ENCODE peak calls at places on chromosomes 11 and 22, in nine cellular contexts. One of them, this sample, is unnamed.

GRCh38 chr22:25386538-25386884 is 167.1 kb downstream of the CRYBB2 start:
- DNase-seq in putamen: no peak
- DNase-seq in RPMI7951: no peak
- DNase-seq in stimulated activated CD4-positive, alpha-beta T cell treated with anti-CD3 and anti-CD28 coated beads, Interleukin-2, amount 100 ng/mL, for 48 hours: no peak
- DNase-seq in CD8-positive, alpha-beta memory T cell: no peak
- DNase-seq in activated naive CD8-positive, alpha-beta T cell treated with anti-CD3 and anti-CD28 coated beads, Interleukin-2, amount 50 U/mL, for 24 hours: no peak
- DNase-seq in EL: no peak
- DNase-seq in activated naive CD4-positive, alpha-beta T cell: no peak
- DNase-seq in mesendoderm: no peak
- DNase-seq in this sample: no peak

GRCh38 chr11:47106839-47107520 is 69.7 kb downstream of the ARFGAP2 start:
- DNase-seq in putamen: peak; percentile 82
- DNase-seq in activated naive CD4-positive, alpha-beta T cell: no peak
- DNase-seq in RPMI7951: no peak
- DNase-seq in CD8-positive, alpha-beta memory T cell: no peak
- DNase-seq in mesendoderm: no peak
- DNase-seq in stimulated activated CD4-positive, alpha-beta T cell treated with anti-CD3 and anti-CD28 coated beads, Interleukin-2, amount 100 ng/mL, for 48 hours: no peak
- DNase-seq in EL: no peak
- DNase-seq in activated naive CD8-positive, alpha-beta T cell treated with anti-CD3 and anti-CD28 coated beads, Interleukin-2, amount 50 U/mL, for 24 hours: no peak
- DNase-seq in this sample: peak; percentile 87

GRCh38 chr11:85948884-85949283 is 93.7 kb downstream of the CCDC83 start:
- DNase-seq in activated naive CD8-positive, alpha-beta T cell treated with anti-CD3 and anti-CD28 coated beads, Interleukin-2, amount 50 U/mL, for 24 hours: no peak
- DNase-seq in activated naive CD4-positive, alpha-beta T cell: no peak
- DNase-seq in EL: no peak
- DNase-seq in stimulated activated CD4-positive, alpha-beta T cell treated with anti-CD3 and anti-CD28 coated beads, Interleukin-2, amount 100 ng/mL, for 48 hours: no peak
- DNase-seq in RPMI7951: no peak
- DNase-seq in CD8-positive, alpha-beta memory T cell: no peak
- DNase-seq in mesendoderm: no peak
- DNase-seq in putamen: no peak
- DNase-seq in this sample: no peak

GRCh38 chr22:35746946-35747703 is 29.5 kb downstream of the APOL5 start:
- DNase-seq in stimulated activated CD4-positive, alpha-beta T cell treated with anti-CD3 and anti-CD28 coated beads, Interleukin-2, amount 100 ng/mL, for 48 hours: no peak
- DNase-seq in CD8-positive, alpha-beta memory T cell: no peak
- DNase-seq in mesendoderm: no peak
- DNase-seq in putamen: no peak
- DNase-seq in activated naive CD4-positive, alpha-beta T cell: no peak
- DNase-seq in RPMI7951: no peak
- DNase-seq in EL: peak; percentile 21
- DNase-seq in activated naive CD8-positive, alpha-beta T cell treated with anti-CD3 and anti-CD28 coated beads, Interleukin-2, amount 50 U/mL, for 24 hours: no peak
- DNase-seq in this sample: no peak

GRCh38 chr11:111969344-111969743 is 32.2 kb downstream of the DIXDC1 start:
- DNase-seq in EL: no peak
- DNase-seq in activated naive CD8-positive, alpha-beta T cell treated with anti-CD3 and anti-CD28 coated beads, Interleukin-2, amount 50 U/mL, for 24 hours: no peak
- DNase-seq in mesendoderm: no peak
- DNase-seq in stimulated activated CD4-positive, alpha-beta T cell treated with anti-CD3 and anti-CD28 coated beads, Interleukin-2, amount 100 ng/mL, for 48 hours: no peak
- DNase-seq in activated naive CD4-positive, alpha-beta T cell: no peak
- DNase-seq in putamen: no peak
- DNase-seq in RPMI7951: no peak
- DNase-seq in CD8-positive, alpha-beta memory T cell: no peak
- DNase-seq in this sample: no peak

GRCh38 chr11:8688414-8689362 is 6.1 kb downstream of the RPL27A start:
- DNase-seq in activated naive CD4-positive, alpha-beta T cell: peak; percentile 72
- DNase-seq in activated naive CD8-positive, alpha-beta T cell treated with anti-CD3 and anti-CD28 coated beads, Interleukin-2, amount 50 U/mL, for 24 hours: peak; percentile 94
- DNase-seq in putamen: peak; percentile 97
- DNase-seq in mesendoderm: peak; percentile 99
- DNase-seq in RPMI7951: peak; percentile 96
- DNase-seq in EL: peak; percentile 99
- DNase-seq in CD8-positive, alpha-beta memory T cell: peak; percentile 89
- DNase-seq in stimulated activated CD4-positive, alpha-beta T cell treated with anti-CD3 and anti-CD28 coated beads, Interleukin-2, amount 100 ng/mL, for 48 hours: peak; percentile 85
- DNase-seq in this sample: peak; percentile 95

GRCh38 chr22:46974077-46974476 is 211.6 kb downstream of the TBC1D22A start:
- DNase-seq in activated naive CD4-positive, alpha-beta T cell: no peak
- DNase-seq in stimulated activated CD4-positive, alpha-beta T cell treated with anti-CD3 and anti-CD28 coated beads, Interleukin-2, amount 100 ng/mL, for 48 hours: no peak
- DNase-seq in activated naive CD8-positive, alpha-beta T cell treated with anti-CD3 and anti-CD28 coated beads, Interleukin-2, amount 50 U/mL, for 24 hours: no peak
- DNase-seq in putamen: no peak
- DNase-seq in RPMI7951: no peak
- DNase-seq in CD8-positive, alpha-beta memory T cell: peak; percentile 42
- DNase-seq in EL: no peak
- DNase-seq in mesendoderm: no peak
- DNase-seq in this sample: no peak

GRCh38 chr22:48700566-48701295 is 1126.9 kb downstream of the BRD1 start:
- DNase-seq in mesendoderm: no peak
- DNase-seq in activated naive CD8-positive, alpha-beta T cell treated with anti-CD3 and anti-CD28 coated beads, Interleukin-2, amount 50 U/mL, for 24 hours: no peak
- DNase-seq in activated naive CD4-positive, alpha-beta T cell: no peak
- DNase-seq in putamen: peak; percentile 61
- DNase-seq in RPMI7951: no peak
- DNase-seq in EL: no peak
- DNase-seq in stimulated activated CD4-positive, alpha-beta T cell treated with anti-CD3 and anti-CD28 coated beads, Interleukin-2, amount 100 ng/mL, for 48 hours: no peak
- DNase-seq in CD8-positive, alpha-beta memory T cell: no peak
- DNase-seq in this sample: peak; percentile 73

GRCh38 chr11:134289167-134289566 is 13.0 kb downstream of the GLB1L3 start:
- DNase-seq in CD8-positive, alpha-beta memory T cell: no peak
- DNase-seq in activated naive CD4-positive, alpha-beta T cell: no peak
- DNase-seq in stimulated activated CD4-positive, alpha-beta T cell treated with anti-CD3 and anti-CD28 coated beads, Interleukin-2, amount 100 ng/mL, for 48 hours: no peak
- DNase-seq in mesendoderm: no peak
- DNase-seq in activated naive CD8-positive, alpha-beta T cell treated with anti-CD3 and anti-CD28 coated beads, Interleukin-2, amount 50 U/mL, for 24 hours: no peak
- DNase-seq in RPMI7951: no peak
- DNase-seq in putamen: no peak
- DNase-seq in EL: no peak
- DNase-seq in this sample: no peak

GRCh38 chr11:12274558-12275197 is 102.7 kb upstream of the PARVA start:
- DNase-seq in RPMI7951: no peak
- DNase-seq in activated naive CD8-positive, alpha-beta T cell treated with anti-CD3 and anti-CD28 coated beads, Interleukin-2, amount 50 U/mL, for 24 hours: no peak
- DNase-seq in stimulated activated CD4-positive, alpha-beta T cell treated with anti-CD3 and anti-CD28 coated beads, Interleukin-2, amount 100 ng/mL, for 48 hours: no peak
- DNase-seq in activated naive CD4-positive, alpha-beta T cell: no peak
- DNase-seq in putamen: no peak
- DNase-seq in mesendoderm: no peak
- DNase-seq in CD8-positive, alpha-beta memory T cell: peak; percentile 20
- DNase-seq in EL: peak; percentile 58
- DNase-seq in this sample: no peak

GRCh38 chr22:45335021-45335818 is 25.5 kb downstream of the FAM118A start:
- DNase-seq in mesendoderm: peak; percentile 71
- DNase-seq in EL: no peak
- DNase-seq in RPMI7951: no peak
- DNase-seq in activated naive CD8-positive, alpha-beta T cell treated with anti-CD3 and anti-CD28 coated beads, Interleukin-2, amount 50 U/mL, for 24 hours: no peak
- DNase-seq in activated naive CD4-positive, alpha-beta T cell: no peak
- DNase-seq in stimulated activated CD4-positive, alpha-beta T cell treated with anti-CD3 and anti-CD28 coated beads, Interleukin-2, amount 100 ng/mL, for 48 hours: no peak
- DNase-seq in putamen: no peak
- DNase-seq in CD8-positive, alpha-beta memory T cell: no peak
- DNase-seq in this sample: no peak

GRCh38 chr11:86538223-86538548 is 134.2 kb downstream of the ME3 start:
- DNase-seq in EL: no peak
- DNase-seq in CD8-positive, alpha-beta memory T cell: no peak
- DNase-seq in mesendoderm: no peak
- DNase-seq in RPMI7951: no peak
- DNase-seq in stimulated activated CD4-positive, alpha-beta T cell treated with anti-CD3 and anti-CD28 coated beads, Interleukin-2, amount 100 ng/mL, for 48 hours: no peak
- DNase-seq in putamen: no peak
- DNase-seq in activated naive CD8-positive, alpha-beta T cell treated with anti-CD3 and anti-CD28 coated beads, Interleukin-2, amount 50 U/mL, for 24 hours: no peak
- DNase-seq in activated naive CD4-positive, alpha-beta T cell: no peak
- DNase-seq in this sample: no peak

GRCh38 chr11:70034740-70035365 is 43.3 kb upstream of the ANO1 start:
- DNase-seq in EL: no peak
- DNase-seq in mesendoderm: no peak
- DNase-seq in activated naive CD8-positive, alpha-beta T cell treated with anti-CD3 and anti-CD28 coated beads, Interleukin-2, amount 50 U/mL, for 24 hours: no peak
- DNase-seq in putamen: no peak
- DNase-seq in stimulated activated CD4-positive, alpha-beta T cell treated with anti-CD3 and anti-CD28 coated beads, Interleukin-2, amount 100 ng/mL, for 48 hours: no peak
- DNase-seq in activated naive CD4-positive, alpha-beta T cell: no peak
- DNase-seq in RPMI7951: no peak
- DNase-seq in CD8-positive, alpha-beta memory T cell: no peak
- DNase-seq in this sample: no peak

GRCh38 chr11:134398079-134398444 is 14.0 kb downstream of the B3GAT1 start:
- DNase-seq in RPMI7951: no peak
- DNase-seq in activated naive CD4-positive, alpha-beta T cell: no peak
- DNase-seq in putamen: peak; percentile 77
- DNase-seq in stimulated activated CD4-positive, alpha-beta T cell treated with anti-CD3 and anti-CD28 coated beads, Interleukin-2, amount 100 ng/mL, for 48 hours: no peak
- DNase-seq in activated naive CD8-positive, alpha-beta T cell treated with anti-CD3 and anti-CD28 coated beads, Interleukin-2, amount 50 U/mL, for 24 hours: no peak
- DNase-seq in mesendoderm: no peak
- DNase-seq in CD8-positive, alpha-beta memory T cell: no peak
- DNase-seq in EL: no peak
- DNase-seq in this sample: peak; percentile 86

GRCh38 chr22:22322792-22323191 is 78.2 kb downstream of the VPREB1 start:
- DNase-seq in EL: no peak
- DNase-seq in stimulated activated CD4-positive, alpha-beta T cell treated with anti-CD3 and anti-CD28 coated beads, Interleukin-2, amount 100 ng/mL, for 48 hours: no peak
- DNase-seq in activated naive CD8-positive, alpha-beta T cell treated with anti-CD3 and anti-CD28 coated beads, Interleukin-2, amount 50 U/mL, for 24 hours: no peak
- DNase-seq in putamen: no peak
- DNase-seq in activated naive CD4-positive, alpha-beta T cell: no peak
- DNase-seq in mesendoderm: no peak
- DNase-seq in RPMI7951: no peak
- DNase-seq in CD8-positive, alpha-beta memory T cell: no peak
- DNase-seq in this sample: no peak

GRCh38 chr11:18001191-18001590 is 11.7 kb downstream of the SERGEF start:
- DNase-seq in putamen: peak; percentile 74
- DNase-seq in EL: no peak
- DNase-seq in CD8-positive, alpha-beta memory T cell: no peak
- DNase-seq in RPMI7951: no peak
- DNase-seq in activated naive CD4-positive, alpha-beta T cell: no peak
- DNase-seq in activated naive CD8-positive, alpha-beta T cell treated with anti-CD3 and anti-CD28 coated beads, Interleukin-2, amount 50 U/mL, for 24 hours: no peak
- DNase-seq in mesendoderm: no peak
- DNase-seq in stimulated activated CD4-positive, alpha-beta T cell treated with anti-CD3 and anti-CD28 coated beads, Interleukin-2, amount 100 ng/mL, for 48 hours: no peak
- DNase-seq in this sample: no peak

GRCh38 chr22:32590556-32590955 is 115.9 kb downstream of the FBXO7 start:
- DNase-seq in activated naive CD4-positive, alpha-beta T cell: no peak
- DNase-seq in stimulated activated CD4-positive, alpha-beta T cell treated with anti-CD3 and anti-CD28 coated beads, Interleukin-2, amount 100 ng/mL, for 48 hours: no peak
- DNase-seq in EL: peak; percentile 77
- DNase-seq in activated naive CD8-positive, alpha-beta T cell treated with anti-CD3 and anti-CD28 coated beads, Interleukin-2, amount 50 U/mL, for 24 hours: no peak
- DNase-seq in putamen: no peak
- DNase-seq in mesendoderm: no peak
- DNase-seq in RPMI7951: peak; percentile 90
- DNase-seq in CD8-positive, alpha-beta memory T cell: no peak
- DNase-seq in this sample: no peak

GRCh38 chr22:26428515-26429457 is at the start of gene ASPHD2:
- DNase-seq in activated naive CD4-positive, alpha-beta T cell: peak; percentile 80
- DNase-seq in putamen: peak; percentile 70
- DNase-seq in activated naive CD8-positive, alpha-beta T cell treated with anti-CD3 and anti-CD28 coated beads, Interleukin-2, amount 50 U/mL, for 24 hours: peak; percentile 76
- DNase-seq in CD8-positive, alpha-beta memory T cell: peak; percentile 89
- DNase-seq in mesendoderm: peak; percentile 68
- DNase-seq in RPMI7951: peak; percentile 69
- DNase-seq in stimulated activated CD4-positive, alpha-beta T cell treated with anti-CD3 and anti-CD28 coated beads, Interleukin-2, amount 100 ng/mL, for 48 hours: peak; percentile 56
- DNase-seq in EL: peak; percentile 71
- DNase-seq in this sample: peak; percentile 71

GRCh38 chr11:4606231-4607015 is 1.6 kb downstream of the TRIM68 start:
- DNase-seq in activated naive CD8-positive, alpha-beta T cell treated with anti-CD3 and anti-CD28 coated beads, Interleukin-2, amount 50 U/mL, for 24 hours: no peak
- DNase-seq in RPMI7951: peak; percentile 14
- DNase-seq in CD8-positive, alpha-beta memory T cell: no peak
- DNase-seq in stimulated activated CD4-positive, alpha-beta T cell treated with anti-CD3 and anti-CD28 coated beads, Interleukin-2, amount 100 ng/mL, for 48 hours: no peak
- DNase-seq in activated naive CD4-positive, alpha-beta T cell: no peak
- DNase-seq in mesendoderm: no peak
- DNase-seq in EL: peak; percentile 22
- DNase-seq in putamen: peak; percentile 4
- DNase-seq in this sample: no peak

GRCh38 chr11:78145511-78146030 is 6.1 kb upstream of the ALG8 start:
- DNase-seq in EL: no peak
- DNase-seq in activated naive CD8-positive, alpha-beta T cell treated with anti-CD3 and anti-CD28 coated beads, Interleukin-2, amount 50 U/mL, for 24 hours: no peak
- DNase-seq in putamen: no peak
- DNase-seq in CD8-positive, alpha-beta memory T cell: no peak
- DNase-seq in stimulated activated CD4-positive, alpha-beta T cell treated with anti-CD3 and anti-CD28 coated beads, Interleukin-2, amount 100 ng/mL, for 48 hours: no peak
- DNase-seq in RPMI7951: no peak
- DNase-seq in mesendoderm: no peak
- DNase-seq in activated naive CD4-positive, alpha-beta T cell: no peak
- DNase-seq in this sample: no peak

GRCh38 chr22:18145676-18146388 is 4.1 kb upstream of the USP18 start:
- DNase-seq in RPMI7951: no peak
- DNase-seq in mesendoderm: no peak
- DNase-seq in stimulated activated CD4-positive, alpha-beta T cell treated with anti-CD3 and anti-CD28 coated beads, Interleukin-2, amount 100 ng/mL, for 48 hours: no peak
- DNase-seq in CD8-positive, alpha-beta memory T cell: no peak
- DNase-seq in putamen: no peak
- DNase-seq in activated naive CD8-positive, alpha-beta T cell treated with anti-CD3 and anti-CD28 coated beads, Interleukin-2, amount 50 U/mL, for 24 hours: no peak
- DNase-seq in EL: no peak
- DNase-seq in activated naive CD4-positive, alpha-beta T cell: no peak
- DNase-seq in this sample: no peak

GRCh38 chr22:41619979-41620645 is 731 bp downstream of the DESI1 start:
- DNase-seq in EL: peak; percentile 39
- DNase-seq in activated naive CD4-positive, alpha-beta T cell: peak; percentile 7
- DNase-seq in mesendoderm: peak; percentile 79
- DNase-seq in activated naive CD8-positive, alpha-beta T cell treated with anti-CD3 and anti-CD28 coated beads, Interleukin-2, amount 50 U/mL, for 24 hours: peak; percentile 56
- DNase-seq in CD8-positive, alpha-beta memory T cell: peak; percentile 61
- DNase-seq in RPMI7951: peak; percentile 16
- DNase-seq in stimulated activated CD4-positive, alpha-beta T cell treated with anti-CD3 and anti-CD28 coated beads, Interleukin-2, amount 100 ng/mL, for 48 hours: peak; percentile 35
- DNase-seq in putamen: no peak
- DNase-seq in this sample: peak; percentile 37

GRCh38 chr11:76612226-76612625 is 58.3 kb downstream of the LRRC32 start:
- DNase-seq in RPMI7951: no peak
- DNase-seq in activated naive CD8-positive, alpha-beta T cell treated with anti-CD3 and anti-CD28 coated beads, Interleukin-2, amount 50 U/mL, for 24 hours: no peak
- DNase-seq in EL: no peak
- DNase-seq in stimulated activated CD4-positive, alpha-beta T cell treated with anti-CD3 and anti-CD28 coated beads, Interleukin-2, amount 100 ng/mL, for 48 hours: no peak
- DNase-seq in activated naive CD4-positive, alpha-beta T cell: no peak
- DNase-seq in CD8-positive, alpha-beta memory T cell: peak; percentile 6
- DNase-seq in mesendoderm: no peak
- DNase-seq in putamen: no peak
- DNase-seq in this sample: no peak

GRCh38 chr11:94276943-94277342 is 27.4 kb upstream of the IZUMO1R start:
- DNase-seq in putamen: no peak
- DNase-seq in EL: no peak
- DNase-seq in RPMI7951: no peak
- DNase-seq in CD8-positive, alpha-beta memory T cell: no peak
- DNase-seq in activated naive CD4-positive, alpha-beta T cell: no peak
- DNase-seq in activated naive CD8-positive, alpha-beta T cell treated with anti-CD3 and anti-CD28 coated beads, Interleukin-2, amount 50 U/mL, for 24 hours: no peak
- DNase-seq in stimulated activated CD4-positive, alpha-beta T cell treated with anti-CD3 and anti-CD28 coated beads, Interleukin-2, amount 100 ng/mL, for 48 hours: no peak
- DNase-seq in mesendoderm: no peak
- DNase-seq in this sample: no peak

GRCh38 chr11:70463478-70464255 is 65.3 kb downstream of the CTTN start:
- DNase-seq in activated naive CD4-positive, alpha-beta T cell: no peak
- DNase-seq in RPMI7951: no peak
- DNase-seq in putamen: no peak
- DNase-seq in EL: no peak
- DNase-seq in stimulated activated CD4-positive, alpha-beta T cell treated with anti-CD3 and anti-CD28 coated beads, Interleukin-2, amount 100 ng/mL, for 48 hours: no peak
- DNase-seq in CD8-positive, alpha-beta memory T cell: no peak
- DNase-seq in mesendoderm: no peak
- DNase-seq in activated naive CD8-positive, alpha-beta T cell treated with anti-CD3 and anti-CD28 coated beads, Interleukin-2, amount 50 U/mL, for 24 hours: no peak
- DNase-seq in this sample: no peak

GRCh38 chr11:11992257-11992690 is 16.2 kb downstream of the DKK3 start:
- DNase-seq in activated naive CD4-positive, alpha-beta T cell: no peak
- DNase-seq in putamen: peak; percentile 81
- DNase-seq in EL: peak; percentile 75
- DNase-seq in stimulated activated CD4-positive, alpha-beta T cell treated with anti-CD3 and anti-CD28 coated beads, Interleukin-2, amount 100 ng/mL, for 48 hours: no peak
- DNase-seq in CD8-positive, alpha-beta memory T cell: no peak
- DNase-seq in RPMI7951: peak; percentile 55
- DNase-seq in activated naive CD8-positive, alpha-beta T cell treated with anti-CD3 and anti-CD28 coated beads, Interleukin-2, amount 50 U/mL, for 24 hours: no peak
- DNase-seq in mesendoderm: peak; percentile 99
- DNase-seq in this sample: peak; percentile 82

GRCh38 chr11:10688401-10688800 is 5.2 kb downstream of the IRAG1 start:
- DNase-seq in activated naive CD8-positive, alpha-beta T cell treated with anti-CD3 and anti-CD28 coated beads, Interleukin-2, amount 50 U/mL, for 24 hours: peak; percentile 6
- DNase-seq in RPMI7951: peak; percentile 33
- DNase-seq in EL: peak; percentile 35
- DNase-seq in activated naive CD4-positive, alpha-beta T cell: no peak
- DNase-seq in CD8-positive, alpha-beta memory T cell: no peak
- DNase-seq in stimulated activated CD4-positive, alpha-beta T cell treated with anti-CD3 and anti-CD28 coated beads, Interleukin-2, amount 100 ng/mL, for 48 hours: no peak
- DNase-seq in putamen: no peak
- DNase-seq in mesendoderm: peak; percentile 45
- DNase-seq in this sample: no peak

GRCh38 chr11:68965901-68966868 is 14.6 kb downstream of the MRGPRD start:
- DNase-seq in CD8-positive, alpha-beta memory T cell: peak; percentile 40
- DNase-seq in putamen: no peak
- DNase-seq in activated naive CD4-positive, alpha-beta T cell: no peak
- DNase-seq in EL: no peak
- DNase-seq in mesendoderm: no peak
- DNase-seq in RPMI7951: no peak
- DNase-seq in stimulated activated CD4-positive, alpha-beta T cell treated with anti-CD3 and anti-CD28 coated beads, Interleukin-2, amount 100 ng/mL, for 48 hours: no peak
- DNase-seq in activated naive CD8-positive, alpha-beta T cell treated with anti-CD3 and anti-CD28 coated beads, Interleukin-2, amount 50 U/mL, for 24 hours: no peak
- DNase-seq in this sample: no peak

GRCh38 chr11:102287963-102288744 is 29.1 kb upstream of the BIRC3 start:
- DNase-seq in RPMI7951: peak; percentile 80
- DNase-seq in CD8-positive, alpha-beta memory T cell: peak; percentile 60
- DNase-seq in stimulated activated CD4-positive, alpha-beta T cell treated with anti-CD3 and anti-CD28 coated beads, Interleukin-2, amount 100 ng/mL, for 48 hours: no peak
- DNase-seq in mesendoderm: peak; percentile 78
- DNase-seq in activated naive CD8-positive, alpha-beta T cell treated with anti-CD3 and anti-CD28 coated beads, Interleukin-2, amount 50 U/mL, for 24 hours: peak; percentile 47
- DNase-seq in activated naive CD4-positive, alpha-beta T cell: no peak
- DNase-seq in putamen: peak; percentile 64
- DNase-seq in EL: peak; percentile 84
- DNase-seq in this sample: peak; percentile 82

GRCh38 chr11:4903484-4903883 is at the start of gene OR51A7:
- DNase-seq in stimulated activated CD4-positive, alpha-beta T cell treated with anti-CD3 and anti-CD28 coated beads, Interleukin-2, amount 100 ng/mL, for 48 hours: no peak
- DNase-seq in putamen: no peak
- DNase-seq in EL: no peak
- DNase-seq in activated naive CD8-positive, alpha-beta T cell treated with anti-CD3 and anti-CD28 coated beads, Interleukin-2, amount 50 U/mL, for 24 hours: no peak
- DNase-seq in RPMI7951: no peak
- DNase-seq in mesendoderm: no peak
- DNase-seq in activated naive CD4-positive, alpha-beta T cell: no peak
- DNase-seq in CD8-positive, alpha-beta memory T cell: no peak
- DNase-seq in this sample: no peak

GRCh38 chr11:75389276-75389605 is 10.1 kb upstream of the RPS3 start:
- DNase-seq in CD8-positive, alpha-beta memory T cell: no peak
- DNase-seq in mesendoderm: no peak
- DNase-seq in activated naive CD4-positive, alpha-beta T cell: no peak
- DNase-seq in EL: no peak
- DNase-seq in activated naive CD8-positive, alpha-beta T cell treated with anti-CD3 and anti-CD28 coated beads, Interleukin-2, amount 50 U/mL, for 24 hours: no peak
- DNase-seq in putamen: no peak
- DNase-seq in RPMI7951: peak; percentile 58
- DNase-seq in stimulated activated CD4-positive, alpha-beta T cell treated with anti-CD3 and anti-CD28 coated beads, Interleukin-2, amount 100 ng/mL, for 48 hours: no peak
- DNase-seq in this sample: no peak